ENCODE peak calls at places on chromosomes 4 and X, in five cellular contexts. B is GM23248, F is neural progenitor cell, D is PC-3, C is H1. O is an unnamed sample.

GRCh38 chr4:143531368-143531767 is 17.9 kb downstream of the SMARCA5 start:
- DNase-seq in B (peak; percentile 45), D (peak; percentile 42), C (no peak), F (peak; percentile 3), O (no peak)

GRCh38 chrX:52979568-52979967 is 21.2 kb upstream of the FAM156A start:
- DNase-seq in F (no peak), C (no peak), B (no peak), D (no peak), O (no peak)

GRCh38 chr4:109027016-109027500 is 264.2 kb upstream of the ETNPPL start:
- DNase-seq in D (no peak), F (no peak), B (no peak), C (no peak), O (no peak)

GRCh38 chr4:52868138-52868537 is 6.0 kb downstream of the RASL11B start:
- DNase-seq in B (no peak), D (no peak), F (peak; percentile 38), C (no peak), O (no peak)

GRCh38 chr4:174475528-174475927 is 46.8 kb downstream of the HPGD start:
- DNase-seq in F (no peak), B (no peak), D (no peak), C (no peak), O (no peak)

GRCh38 chrX:51922561-51922960 is 29.1 kb downstream of the MAGED1 start:
- DNase-seq in C (no peak), D (no peak), F (peak; percentile 74), B (no peak), O (no peak)

GRCh38 chr4:58760737-58761136 is 1650.6 kb upstream of the IGFBP7 start:
- DNase-seq in F (no peak), B (no peak), C (no peak), D (peak; percentile 77), O (no peak)

GRCh38 chr4:18227880-18228279 is 206.3 kb upstream of the LCORL start:
- DNase-seq in F (no peak), D (no peak), B (no peak), C (no peak), O (no peak)

GRCh38 chr4:95732061-95732460 is 107.8 kb upstream of the PDHA2 start:
- DNase-seq in D (peak; percentile 68), F (no peak), C (no peak), B (no peak), O (no peak)

GRCh38 chrX:12360389-12360788 is 222.1 kb downstream of the FRMPD4 start:
- DNase-seq in D (peak; percentile 78), F (no peak), C (no peak), B (peak; percentile 5), O (peak; percentile 28)

GRCh38 chr4:7753271-7753670 is 186.4 kb downstream of the AFAP1 start:
- DNase-seq in F (no peak), D (peak; percentile 77), B (no peak), C (no peak), O (peak; percentile 38)

GRCh38 chr4:72779256-72779655 is 210.2 kb upstream of the ADAMTS3 start:
- DNase-seq in D (peak; percentile 40), B (peak; percentile 15), F (no peak), C (no peak), O (no peak)

GRCh38 chrX:262391-262909 is 18.7 kb upstream of the PLCXD1 start:
- DNase-seq in D (no peak), C (no peak), F (no peak), B (no peak), O (no peak)

GRCh38 chrX:130260316-130260715 is 8.4 kb downstream of the ZNF280C start:
- DNase-seq in D (peak; percentile 7), F (no peak), B (peak; percentile 2), C (no peak), O (no peak)

GRCh38 chr4:121728798-121729226 is 32.0 kb upstream of the ANXA5 start:
- DNase-seq in C (no peak), D (peak; percentile 86), F (no peak), B (peak; percentile 86), O (no peak)

GRCh38 chrX:68842351-68842750 is 13.5 kb downstream of the EFNB1 start:
- DNase-seq in D (no peak), B (no peak), F (no peak), C (no peak), O (no peak)

GRCh38 chrX:51825432-51825831 is 68.0 kb upstream of the MAGED1 start:
- DNase-seq in F (no peak), C (no peak), B (no peak), D (no peak), O (no peak)

GRCh38 chrX:41449138-41449537 is 2.0 kb downstream of the NYX start:
- DNase-seq in F (no peak), D (no peak), C (no peak), B (no peak), O (no peak)

GRCh38 chr4:125735107-125735506 is 420.4 kb downstream of the FAT4 start:
- DNase-seq in F (peak; percentile 54), D (peak; percentile 82), B (peak; percentile 89), C (no peak), O (peak; percentile 44)

GRCh38 chrX:48665991-48666390 is 17.6 kb upstream of the WAS start:
- DNase-seq in B (peak; percentile 64), C (no peak), F (no peak), D (peak; percentile 21), O (no peak)

GRCh38 chrX:119647552-119648420 is 41.6 kb upstream of the NKRF start:
- DNase-seq in C (no peak), D (no peak), F (no peak), B (no peak), O (no peak)
- H3K4me1 ChIP-seq in C (no peaks in the 10 kb centered on the region), D (no peaks in the 10 kb centered on the region), F (no peaks in the 10 kb centered on the region), B (no peaks in the 10 kb centered on the region), O (no peaks in the 10 kb centered on the region)

GRCh38 chr4:78737951-78738350 is 38.2 kb upstream of the BMP2K start:
- DNase-seq in C (no peak), F (no peak), D (no peak), B (no peak), O (no peak)

GRCh38 chr4:78747328-78747946 is 28.7 kb upstream of the BMP2K start:
- DNase-seq in F (no peak), D (no peak), B (peak; percentile 76), C (no peak), O (no peak)

GRCh38 chr4:78737020-78737419 is 39.1 kb upstream of the BMP2K start:
- DNase-seq in B (no peak), C (no peak), D (no peak), F (no peak), O (no peak)

DNA sequence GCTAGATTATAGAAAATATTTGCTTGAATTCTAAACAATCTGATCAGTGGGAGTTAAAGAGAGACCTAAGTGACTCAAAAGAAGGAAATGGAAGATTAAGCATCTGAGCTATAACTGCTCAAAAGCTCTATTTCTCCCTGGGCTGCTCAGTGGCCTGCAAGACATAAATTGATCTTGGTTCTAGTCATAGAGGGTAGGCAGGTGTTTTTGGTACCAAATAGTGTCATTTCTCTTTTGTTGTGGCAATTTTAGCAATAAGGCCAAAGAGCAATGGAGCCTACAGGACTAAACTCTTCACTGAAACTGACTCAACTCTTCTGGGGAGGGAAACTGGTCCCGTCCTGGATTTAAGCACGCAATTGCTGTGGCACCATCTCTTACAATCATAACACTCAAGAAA is 33.9 kb upstream of the BMP2K start:
- DNase-seq in F (no peak), B (no peak), D (no peak), C (no peak), O (no peak)
- H2AFZ ChIP-seq in F (peak overlapping the region; percentile 1), B (no peak overlapping the region), D (no peak overlapping the region), C (peak overlapping the region; percentile 55), O (no peak overlapping the region)

GRCh38 chr4:152032722-152033131 is 271.9 kb upstream of the GATB start:
- DNase-seq in C (no peak), B (peak; percentile 96), F (no peak), D (peak; percentile 36), O (no peak)

GRCh38 chr4:152023674-152024073 is 262.9 kb upstream of the GATB start:
- DNase-seq in D (no peak), C (no peak), F (no peak), B (no peak), O (no peak)

GRCh38 chr4:152029631-152030030 is 268.8 kb upstream of the GATB start:
- DNase-seq in D (no peak), F (no peak), C (no peak), B (no peak), O (no peak)

GRCh38 chr4:152024881-152025280 is 264.1 kb upstream of the GATB start:
- DNase-seq in C (no peak), D (peak; percentile 15), F (no peak), B (no peak), O (no peak)

GRCh38 chr4:152028131-152028530 is 267.3 kb upstream of the GATB start:
- DNase-seq in D (no peak), B (no peak), F (peak; percentile 52), C (no peak), O (no peak)
- H3K4me1 ChIP-seq in D (peaks cover 8% of the 10 kb centered on the region), B (peaks cover 13% of the 10 kb centered on the region), F (peaks cover 10% of the 10 kb centered on the region), C (no peaks in the 10 kb centered on the region), O (no peaks in the 10 kb centered on the region)

GRCh38 chrX:40176979-40177430 is 79.2 kb upstream of the BCOR start:
- DNase-seq in C (no peak), F (peak; percentile 47), B (peak; percentile 45), D (no peak), O (no peak)
- H2AFZ ChIP-seq in C (no peak overlapping the region), F (no peak overlapping the region), B (peak overlapping the region; percentile 77), D (no peak overlapping the region), O (no peak overlapping the region)

GRCh38 chr4:121408-122084 is 2.8 kb upstream of the ZNF718 start:
- DNase-seq in C (no peak), B (no peak), D (no peak), F (no peak), O (no peak)
- H3K4me1 ChIP-seq in C (no peaks in the 10 kb centered on the region), B (no peaks in the 10 kb centered on the region), D (no peaks in the 10 kb centered on the region), F (no peaks in the 10 kb centered on the region), O (peaks cover 5% of the 10 kb centered on the region)

GRCh38 chr4:129561280-129561679 is 465.3 kb downstream of the C4orf33 start:
- DNase-seq in C (no peak), F (no peak), D (no peak), B (no peak), O (no peak)
- H2AFZ ChIP-seq in C (no peak overlapping the region), F (no peak overlapping the region), D (no peak overlapping the region), B (no peak overlapping the region), O (no peak overlapping the region)

O was measured in keratinocyte.